ENCODE peak calls at places on chromosome 6, in nine cellular contexts. T is A673; P is HEK293T; E is C1 segment of cervical spinal cord; N is stimulated activated CD4-positive, alpha-beta T cell treated with anti-CD3 and anti-CD28 coated beads, Interleukin-1b, Interleukin-23, amount 100 ng/mL, for 48 hours; W is GF-D8; G is adrenal gland; V is stimulated activated CD8-positive, alpha-beta memory T cell treated with anti-CD3 and anti-CD28 coated beads, Interleukin-15, amount 100 ng/mL, for 24 hours; S is CD8-positive, alpha-beta memory T cell. K is an unnamed sample.

GRCh38 chr6:44072452-44072958 is 54.7 kb downstream of the MRPL14 start:
- DNase-seq in T (no peak), P (no peak), E (no peak), N (no peak), W (no peak), G (no peak), V (no peak), S (no peak), K (no peak)

GRCh38 chr6:112251170-112251945 is 3.0 kb downstream of the LAMA4 start:
- DNase-seq in T (no peak), P (no peak), E (no peak), N (no peak), W (no peak), G (no peak), V (no peak), S (no peak), K (peak; percentile 92)

GRCh38 chr6:113859349-113860164 is 2.4 kb downstream of the MARCKS start:
- DNase-seq in T (no peak), P (peak; percentile 36), E (peak; percentile 83), N (no peak), W (no peak), G (peak; percentile 16), V (no peak), S (no peak), K (peak; percentile 55)

GRCh38 chr6:1479095-1479494 is 89.7 kb downstream of the FOXF2 start:
- DNase-seq in T (no peak), P (no peak), E (no peak), N (no peak), W (no peak), G (no peak), V (no peak), S (no peak), K (peak; percentile 64)

GRCh38 chr6:53300656-53301551 is 47.8 kb downstream of the ELOVL5 start:
- DNase-seq in T (no peak), P (no peak), E (peak; percentile 66), N (no peak), W (peak; percentile 69), G (peak; percentile 70), V (no peak), S (peak; percentile 20), K (peak; percentile 77)

GRCh38 chr6:158398252-158399024 is 86.2 kb downstream of the TULP4 start:
- DNase-seq in T (no peak), P (no peak), E (no peak), N (no peak), W (no peak), G (no peak), V (no peak), S (no peak), K (no peak)

GRCh38 chr6:125262026-125263013 is 39.4 kb downstream of the HDDC2 start:
- DNase-seq in T (no peak), P (no peak), E (no peak), N (no peak), W (no peak), G (no peak), V (no peak), S (no peak), K (peak; percentile 71)

GRCh38 chr6:98842489-98843180 is 8.3 kb downstream of the POU3F2 start:
- DNase-seq in T (no peak), P (no peak), E (peak; percentile 51), N (no peak), W (no peak), G (no peak), V (no peak), S (no peak), K (no peak)

GRCh38 chr6:148746363-148747144 is at the start of gene UST:
- DNase-seq in T (peak; percentile 90), P (peak; percentile 82), E (peak; percentile 78), N (peak; percentile 44), W (no peak), G (peak; percentile 95), V (peak; percentile 13), S (peak; percentile 52), K (peak; percentile 96)

GRCh38 chr6:28910901-28911680 is 12.7 kb downstream of the TRIM27 start:
- DNase-seq in T (no peak), P (no peak), E (no peak), N (no peak), W (peak; percentile 41), G (peak; percentile 19), V (no peak), S (no peak), K (no peak)